ENCODE peak calls at places on chromosomes 2 and 18, in ten cellular contexts. Z, T, X, J, S, Y, K, B, P and M are unnamed samples.

GRCh38 chr2:46963961-46964673 is 48.5 kb upstream of the MCFD2 start:
- DNase-seq in Z (no peak), T (no peak), X (no peak), J (no peak), S (no peak), Y (no peak), K (no peak), B (peak; percentile 71), P (no peak), M (peak; percentile 84)

GRCh38 chr18:6406910-6407470 is 7.7 kb downstream of the L3MBTL4 start:
- DNase-seq in Z (no peak), T (peak; percentile 30), X (no peak), J (no peak), S (no peak), Y (no peak), K (no peak), B (no peak), P (no peak), M (no peak)

GRCh38 chr18:75408554-75409506 is 18.7 kb downstream of the SMIM21 start:
- DNase-seq in Z (no peak), T (peak; percentile 85), X (no peak), J (peak; percentile 88), S (no peak), Y (no peak), K (no peak), B (peak; percentile 94), P (no peak), M (peak; percentile 98)

GRCh38 chr2:74597456-74597855 is 42.9 kb downstream of the DOK1 start:
- DNase-seq in Z (no peak), T (peak; percentile 15), X (peak; percentile 11), J (no peak), S (no peak), Y (no peak), K (no peak), B (no peak), P (no peak), M (no peak)

GRCh38 chr2:226467221-226467620 is 332.4 kb downstream of the IRS1 start:
- DNase-seq in Z (no peak), T (no peak), X (no peak), J (no peak), S (no peak), Y (no peak), K (no peak), B (no peak), P (no peak), M (no peak)

GRCh38 chr2:15593327-15593705 is 1.6 kb downstream of the DDX1 start:
- DNase-seq in Z (no peak), T (no peak), X (no peak), J (no peak), S (no peak), Y (no peak), K (no peak), B (no peak), P (no peak), M (no peak)

GRCh38 chr2:2265747-2266259 is 65.3 kb downstream of the MYT1L start:
- DNase-seq in Z (no peak), T (no peak), X (no peak), J (no peak), S (no peak), Y (no peak), K (no peak), B (no peak), P (no peak), M (no peak)

GRCh38 chr18:23257153-23257552 is 121.9 kb downstream of the CABLES1 start:
- DNase-seq in Z (no peak), T (no peak), X (no peak), J (no peak), S (no peak), Y (no peak), K (no peak), B (no peak), P (no peak), M (no peak)

GRCh38 chr18:46040747-46041104 is 31.3 kb downstream of the PSTPIP2 start:
- DNase-seq in Z (no peak), T (no peak), X (no peak), J (no peak), S (no peak), Y (no peak), K (no peak), B (no peak), P (no peak), M (no peak)

GRCh38 chr2:117470311-117471095 is 344.0 kb upstream of the DDX18 start:
- DNase-seq in Z (no peak), T (no peak), X (no peak), J (no peak), S (peak; percentile 41), Y (no peak), K (no peak), B (peak; percentile 4), P (no peak), M (peak; percentile 61)

GRCh38 chr2:239889641-239890055 is 135.5 kb downstream of the NDUFA10 start:
- DNase-seq in Z (peak; percentile 52), T (no peak), X (no peak), J (no peak), S (no peak), Y (no peak), K (no peak), B (no peak), P (no peak), M (no peak)

GRCh38 chr2:42925742-42926437 is 133.5 kb upstream of the HAAO start:
- DNase-seq in Z (no peak), T (no peak), X (no peak), J (no peak), S (no peak), Y (no peak), K (no peak), B (no peak), P (no peak), M (no peak)

GRCh38 chr18:24801011-24801410 is 340.6 kb downstream of the HRH4 start:
- DNase-seq in Z (no peak), T (no peak), X (no peak), J (no peak), S (no peak), Y (no peak), K (no peak), B (no peak), P (no peak), M (no peak)

GRCh38 chr2:179265082-179265575 is 497 bp upstream of the SESTD1 start:
- DNase-seq in Z (no peak), T (no peak), X (no peak), J (no peak), S (no peak), Y (no peak), K (no peak), B (no peak), P (no peak), M (peak; percentile 65)

GRCh38 chr2:227503433-227504406 is 31.8 kb downstream of the AGFG1 start:
- DNase-seq in Z (no peak), T (no peak), X (no peak), J (no peak), S (no peak), Y (no peak), K (no peak), B (peak; percentile 48), P (no peak), M (peak; percentile 91)